ENCODE peak calls at places on chromosomes 5 and 9, in seven cellular contexts. W is H1, U is HCT116, T is GM12878, J is HepG2, I is SK-N-SH, R is Panc1. F is an unnamed sample.

GRCh38 chr5:40784027-40784653 is 14.0 kb downstream of the PRKAA1 start:
- DNase-seq in T (no peak), R (no peak), W (no peak), J (peak; percentile 92), I (no peak), U (no peak), F (no peak)

GRCh38 chr9:94586814-94587213 is 6.8 kb downstream of the FBP2 start:
- DNase-seq in J (no peak), W (no peak), T (no peak), U (no peak), I (no peak), R (no peak), F (no peak)

GRCh38 chr9:113656771-113657670 is 193.5 kb downstream of the RGS3 start:
- DNase-seq in I (no peak), U (no peak), W (no peak), T (no peak), R (no peak), J (peak; percentile 36), F (no peak)

GRCh38 chr5:179176571-179177230 is 116.5 kb downstream of the ZNF354C start:
- DNase-seq in R (no peak), J (no peak), T (no peak), W (peak; percentile 34), U (no peak), I (no peak), F (no peak)

GRCh38 chr9:136526625-136527066 is 19.2 kb downstream of the NOTCH1 start:
- DNase-seq in J (no peak), T (no peak), I (no peak), R (no peak), W (no peak), U (no peak), F (no peak)

GRCh38 chr5:139388198-139388821 is 1.4 kb downstream of the MZB1 start:
- DNase-seq in I (no peak), U (no peak), R (no peak), T (no peak), W (no peak), J (peak; percentile 63), F (no peak)

GRCh38 chr5:150648294-150649107 is 8.0 kb downstream of the SYNPO start:
- DNase-seq in J (no peak), I (no peak), U (no peak), W (no peak), T (no peak), R (no peak), F (no peak)

GRCh38 chr5:138444774-138445546 is 6.1 kb downstream of the REEP2 start:
- DNase-seq in T (no peak), W (no peak), R (no peak), J (no peak), U (no peak), I (no peak), F (no peak)

GRCh38 chr9:8095531-8096223 is 296.1 kb upstream of the DMAC1 start:
- DNase-seq in U (no peak), W (no peak), R (no peak), J (no peak), T (no peak), I (no peak), F (no peak)

GRCh38 chr5:132273631-132274030 is 16.1 kb downstream of the PDLIM4 start:
- DNase-seq in U (no peak), I (no peak), T (no peak), W (no peak), J (no peak), R (no peak), F (no peak)

GRCh38 chr5:15518786-15519185 is 18.8 kb downstream of the FBXL7 start:
- DNase-seq in T (no peak), I (no peak), R (no peak), W (no peak), U (no peak), J (no peak), F (no peak)

GRCh38 chr5:27241564-27242257 is 203.3 kb upstream of the CDH9 start:
- DNase-seq in U (no peak), W (no peak), I (no peak), T (no peak), R (peak; percentile 68), J (no peak), F (no peak)

GRCh38 chr9:90830977-90831376 is 29.4 kb downstream of the SYK start:
- DNase-seq in W (no peak), I (no peak), J (no peak), U (no peak), R (no peak), T (peak; percentile 64), F (no peak)

GRCh38 chr5:176908677-176909358 is 9.7 kb upstream of the HK3 start:
- DNase-seq in W (no peak), R (no peak), T (no peak), U (no peak), I (no peak), J (no peak), F (no peak)

GRCh38 chr9:69379250-69379982 is 54.4 kb downstream of the ENTREP1 start:
- DNase-seq in I (no peak), R (no peak), T (no peak), J (no peak), U (no peak), W (no peak), F (no peak)

GRCh38 chr5:141392429-141393198 is at the start of gene PCDHGA8:
- DNase-seq in W (no peak), J (no peak), I (no peak), R (no peak), U (peak; percentile 21), T (no peak), F (no peak)

GRCh38 chr5:152595327-152595890 is 190.3 kb upstream of the NMUR2 start:
- DNase-seq in J (no peak), W (no peak), U (no peak), R (no peak), T (no peak), I (no peak), F (no peak)

GRCh38 chr5:152599096-152599495 is 194.0 kb upstream of the NMUR2 start:
- DNase-seq in R (no peak), I (no peak), W (no peak), T (no peak), J (no peak), U (no peak), F (no peak)

GRCh38 chr5:152592416-152592815 is 187.3 kb upstream of the NMUR2 start:
- DNase-seq in T (no peak), U (no peak), J (no peak), W (no peak), R (no peak), I (no peak), F (no peak)

GRCh38 chr5:152593388-152593787 is 188.3 kb upstream of the NMUR2 start:
- DNase-seq in W (no peak), I (peak; percentile 0), J (peak; percentile 10), U (no peak), R (no peak), T (no peak), F (peak; percentile 0)
- TF ChIP-seq SIN3A in W (no peak), I (no peak), J (no peak), U (no peak), R (no peak), T (no peak), F (no peak)

GRCh38 chr5:113293613-113294340 is 141.0 kb downstream of the TSSK1B start:
- DNase-seq in R (no peak), U (no peak), J (no peak), W (peak; percentile 57), I (peak; percentile 51), T (no peak), F (no peak)
- TF ChIP-seq SIN3A in R (no peak), U (no peak), J (no peak), W (peak; percentile 36), I (no peak), T (no peak), F (no peak)

DNA sequence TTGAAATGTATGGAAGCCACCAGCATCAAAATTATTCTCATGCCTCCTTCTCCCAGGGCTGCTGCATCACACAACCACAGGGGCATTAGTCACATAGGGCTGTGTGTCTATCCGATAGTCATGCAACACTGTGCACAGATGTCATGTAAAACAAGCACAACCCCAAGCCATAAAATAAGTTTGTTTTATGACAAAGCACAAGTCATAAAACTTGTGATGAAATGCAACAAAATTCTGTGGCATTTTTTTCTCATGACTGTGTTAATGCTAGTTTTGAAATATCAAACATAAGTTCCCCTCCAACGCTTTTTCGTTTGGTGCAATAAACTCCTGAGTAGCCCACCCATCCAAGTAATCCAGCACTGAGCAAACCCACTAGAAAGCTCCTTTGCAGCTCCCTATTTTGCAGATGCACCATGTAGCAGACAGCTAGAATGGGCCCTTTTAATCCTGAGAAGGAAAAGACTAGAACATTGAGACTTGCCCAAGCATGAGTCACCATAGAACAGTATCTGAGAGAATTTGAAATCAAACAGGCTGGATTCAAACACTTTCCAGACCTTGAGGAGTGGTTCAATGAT is 93.3 kb upstream of the ZNF366 start:
- DNase-seq in J (no peak), T (no peak), W (no peak), I (no peak), U (peak; percentile 10), R (peak; percentile 90), F (no peak)
- TF ChIP-seq SIN3A in J (no peak), T (no peak), W (no peak), I (no peak), U (no peak), R (no peak), F (no peak)

GRCh38 chr9:127123239-127123935 is 952 bp upstream of the ANGPTL2 start:
- DNase-seq in R (no peak), W (no peak), J (no peak), I (no peak), T (no peak), U (no peak), F (no peak)

GRCh38 chr9:127124792-127125191 is 2.4 kb upstream of the ANGPTL2 start:
- DNase-seq in R (no peak), U (no peak), T (no peak), J (no peak), I (no peak), W (no peak), F (no peak)

GRCh38 chr9:127121628-127122175 is 733 bp downstream of the ANGPTL2 start:
- DNase-seq in U (no peak), J (no peak), T (no peak), I (peak; percentile 59), R (no peak), W (peak; percentile 60), F (no peak)

GRCh38 chr9:127124091-127124490 is 1.7 kb upstream of the ANGPTL2 start:
- DNase-seq in W (no peak), U (no peak), I (no peak), J (no peak), T (no peak), R (no peak), F (no peak)

GRCh38 chr9:127122176-127123151 is at the start of gene ANGPTL2:
- DNase-seq in U (no peak), J (peak; percentile 43), W (peak; percentile 90), I (peak; percentile 94), T (no peak), R (no peak), F (no peak)
- TF ChIP-seq SIN3A in U (no peak), J (no peak), W (no peak), I (no peak), T (no peak), R (no peak), F (no peak)

DNA sequence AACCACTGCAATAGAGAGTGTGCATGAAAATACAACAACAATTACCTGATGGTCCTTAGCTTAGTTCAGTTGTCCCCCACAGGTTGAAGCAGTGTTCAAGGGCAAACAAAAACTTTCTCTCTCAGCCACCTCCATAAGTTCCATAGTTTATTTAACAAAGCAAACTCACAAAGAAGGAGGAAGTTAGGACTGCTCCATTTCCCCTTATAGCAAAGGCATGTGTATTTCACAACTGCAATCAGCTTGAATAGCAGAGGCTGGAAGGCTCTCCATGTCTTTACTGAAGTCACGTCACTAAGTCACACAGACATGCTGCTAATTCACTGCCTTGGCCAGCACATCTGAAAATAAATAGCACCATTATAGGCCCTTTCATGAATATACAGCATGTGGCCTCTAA is 43.3 kb downstream of the DOCK8 start:
- DNase-seq in J (no peak), I (no peak), T (no peak), U (no peak), W (no peak), R (no peak), F (no peak)
- TF ChIP-seq SIN3A in J (no peak), I (no peak), T (no peak), U (no peak), W (no peak), R (no peak), F (no peak)